ENCODE peak calls at places on chromosomes 5 and 9, in six cellular contexts. T is GM12878, A is K562, P is GM12891, I is HepG2, O is H1. G is an unnamed sample.

GRCh38 chr9:137764981-137765380 is 112.6 kb upstream of the CACNA1B start:
- DNase-seq in I (no peak), P (no peak), A (no peak), O (no peak), T (no peak), G (no peak)

GRCh38 chr9:137052293-137052692 is 1.6 kb downstream of the ENTPD2 start:
- DNase-seq in T (no peak), I (no peak), O (no peak), P (no peak), A (no peak), G (no peak)

GRCh38 chr5:55969956-55970355 is 24.8 kb downstream of the IL6ST start:
- DNase-seq in I (no peak), A (no peak), P (no peak), O (no peak), T (no peak), G (no peak)

GRCh38 chr5:173672891-173673290 is 56.4 kb upstream of the BOD1 start:
- DNase-seq in P (no peak), A (no peak), I (no peak), T (no peak), O (no peak), G (no peak)

GRCh38 chr9:110809038-110809595 is 140.5 kb downstream of the MUSK start:
- DNase-seq in A (no peak), T (peak), P (no peak), I (no peak), O (no peak), G (no peak)

GRCh38 chr5:174139623-174140022 is 94.1 kb downstream of the NSG2 start:
- DNase-seq in T (no peak), O (no peak), P (no peak), I (no peak), A (no peak), G (no peak)

GRCh38 chr5:80230269-80230992 is 25.4 kb downstream of the SERINC5 start:
- DNase-seq in I (peak), T (no peak), A (no peak), O (no peak), P (no peak), G (no peak)

GRCh38 chr9:33687779-33688178 is 107.6 kb upstream of the PRSS3 start:
- DNase-seq in O (no peak), T (no peak), A (peak), P (no peak), I (no peak), G (no peak)

GRCh38 chr5:10563940-10564837 is at the start of gene ANKRD33B:
- DNase-seq in P (peak), T (no peak), I (peak), A (peak), O (no peak), G (peak)

GRCh38 chr5:157303023-157303422 is 37.1 kb downstream of the CYFIP2 start:
- DNase-seq in A (no peak), I (no peak), T (no peak), O (no peak), P (no peak), G (no peak)

GRCh38 chr5:157306690-157307089 is 40.8 kb downstream of the CYFIP2 start:
- DNase-seq in O (no peak), T (no peak), A (no peak), I (no peak), P (no peak), G (no peak)

GRCh38 chr5:157306092-157306491 is 40.2 kb downstream of the CYFIP2 start:
- DNase-seq in T (no peak), I (no peak), A (no peak), O (no peak), P (no peak), G (no peak)

GRCh38 chr5:157301066-157301465 is 35.1 kb downstream of the CYFIP2 start:
- DNase-seq in T (no peak), I (no peak), P (no peak), O (no peak), A (no peak), G (no peak)

DNA sequence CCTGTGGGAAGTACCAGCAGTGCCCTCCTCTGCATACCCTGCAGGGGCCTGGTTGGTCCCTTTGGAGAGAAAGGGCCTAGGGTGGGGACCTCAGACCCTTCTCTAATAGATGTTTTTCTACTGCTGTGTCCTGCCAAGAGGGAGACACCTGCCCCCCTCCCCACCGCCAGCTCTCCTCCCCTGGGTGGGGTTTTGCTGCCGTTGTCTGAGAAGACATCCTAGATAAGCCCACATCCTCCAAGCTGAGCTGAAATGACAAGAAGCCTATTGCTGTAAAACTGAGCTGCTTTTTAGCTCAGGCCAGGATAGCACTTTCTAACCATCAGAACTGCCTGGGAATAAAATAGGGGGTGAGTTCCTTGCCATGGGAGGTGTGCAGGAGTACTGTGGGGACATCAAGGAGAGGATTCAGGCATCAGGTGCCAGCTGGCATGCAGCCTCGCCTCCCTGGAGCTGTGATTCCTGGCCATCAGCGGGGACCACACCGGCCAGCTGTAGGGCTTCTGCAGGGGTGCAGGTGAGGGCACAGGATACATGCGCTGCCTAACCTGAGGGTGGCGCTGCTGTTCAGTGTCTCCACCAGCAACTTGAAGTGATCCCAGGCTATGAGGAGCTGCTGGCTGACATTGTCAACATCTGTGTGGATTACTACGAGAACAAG is 37.9 kb downstream of the CYFIP2 start:
- DNase-seq in P (no peak), T (no peak), I (no peak), A (peak), O (no peak), G (no peak)
- TF ChIP-seq TAF1 in P (no peak), T (no peak), I (no peak), A (no peak), O (no peak), G (no peak)

GRCh38 chr9:127049044-127049443 is 73.4 kb downstream of the ANGPTL2 start:
- DNase-seq in O (no peak), A (no peak), T (peak), P (peak), I (no peak), G (no peak)
- TF ChIP-seq POLR2A in O (no peak), A (no peak), T (no peak), P (no peak), I (no peak), G (no peak)

GRCh38 chr9:35771943-35772342 is 17.9 kb upstream of the MSMP start:
- DNase-seq in T (no peak), P (no peak), I (peak), O (no peak), A (no peak), G (no peak)

GRCh38 chr9:35774907-35775635 is 16.3 kb upstream of the NPR2 start:
- DNase-seq in A (peak), O (no peak), I (no peak), T (no peak), P (no peak), G (no peak)

GRCh38 chr9:35771524-35771923 is 17.4 kb upstream of the MSMP start:
- DNase-seq in T (no peak), O (no peak), I (peak), A (peak), P (no peak), G (no peak)

GRCh38 chr9:35767458-35767857 is 13.4 kb upstream of the MSMP start:
- DNase-seq in T (no peak), A (no peak), I (no peak), P (no peak), O (no peak), G (no peak)

GRCh38 chr9:35771079-35771441 is 17.0 kb upstream of the MSMP start:
- DNase-seq in A (no peak), P (no peak), I (no peak), O (no peak), T (no peak), G (no peak)
- TF ChIP-seq POLR2AphosphoS5 in A (no peak), P (no peak), I (no peak), O (no peak), T (no peak), G (no peak)

DNA sequence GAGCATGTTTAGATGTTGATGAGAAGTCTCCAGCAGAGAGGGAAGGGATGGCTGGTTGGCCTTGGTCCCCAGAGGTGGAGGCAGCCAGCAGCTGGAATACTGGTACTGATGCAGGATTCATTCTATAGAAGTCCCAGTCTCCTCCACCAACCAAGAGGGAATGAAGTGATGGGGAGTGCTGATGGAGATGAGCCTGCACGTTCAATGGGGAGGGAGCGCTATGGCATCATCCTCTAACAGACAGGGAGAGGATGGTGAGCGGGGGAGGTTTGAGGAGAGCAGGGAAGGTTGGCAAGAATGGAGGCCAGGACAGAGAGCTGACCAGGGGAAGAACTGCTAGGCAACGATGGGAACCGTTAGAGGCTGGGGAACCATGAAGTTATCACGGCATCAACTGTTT is 159.8 kb upstream of the MVB12B start:
- DNase-seq in I (no peak), P (no peak), O (no peak), T (no peak), A (no peak), G (no peak)
- TF ChIP-seq TAF1 in I (no peak), P (no peak), O (no peak), T (no peak), A (no peak), G (no peak)

DNA sequence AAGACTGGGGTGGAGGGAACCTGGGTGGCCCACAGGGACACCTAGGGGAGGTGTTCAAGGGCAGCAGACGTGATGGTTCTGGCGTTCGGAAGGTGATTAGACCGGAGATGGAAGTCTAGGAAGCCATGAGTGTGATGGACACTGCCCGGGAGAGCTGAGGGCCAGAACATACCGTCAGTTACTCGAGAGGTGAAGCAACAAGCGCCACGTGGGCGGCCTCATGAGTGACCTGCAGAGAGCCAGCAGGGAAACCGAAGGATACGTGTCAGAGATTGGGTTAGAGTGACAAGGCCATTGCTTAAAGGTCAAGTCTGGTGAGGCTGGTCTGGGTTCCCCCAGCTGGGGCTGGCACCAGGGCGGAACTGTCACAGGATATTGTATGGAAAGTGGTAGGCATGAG is 60.1 kb downstream of the C9orf50 start:
- DNase-seq in O (no peak), A (peak), T (no peak), I (peak), P (no peak), G (no peak)
- TF ChIP-seq POLR2A in O (no peak), A (no peak), T (no peak), I (no peak), P (no peak), G (no peak)

GRCh38 chr5:105146867-105147266 is 1584.3 kb upstream of the NUDT12 start:
- DNase-seq in I (no peak), T (no peak), P (no peak), O (no peak), A (no peak), G (no peak)

GRCh38 chr5:105145152-105145551 is 1582.6 kb upstream of the NUDT12 start:
- DNase-seq in A (no peak), I (no peak), O (no peak), P (no peak), T (no peak), G (no peak)

GRCh38 chr5:105150324-105150723 is 1587.7 kb upstream of the NUDT12 start:
- DNase-seq in A (no peak), P (no peak), O (no peak), I (no peak), T (no peak), G (no peak)
- TF ChIP-seq POLR2AphosphoS5 in A (no peak), P (no peak), O (no peak), I (no peak), T (no peak), G (no peak)

G was measured in GM12892.